ENCODE peak calls at places on chromosomes 3 and 15, in four cellular contexts. T is effector memory CD4-positive, alpha-beta T cell; K is hypothalamus; R is GM06990. D is an unnamed sample.

GRCh38 chr15:92821491-92822116 is 78.5 kb upstream of the CHD2 start:
- DNase-seq in R (no peak), T (no peak), K (no peak), D (no peak)

GRCh38 chr3:184727357-184728060 is 15.6 kb upstream of the MAGEF1 start:
- DNase-seq in R (no peak), T (no peak), K (peak), D (peak)

GRCh38 chr15:69679623-69680228 is 227.1 kb downstream of the RPLP1 start:
- DNase-seq in K (no peak), T (no peak), R (peak), D (no peak)

GRCh38 chr3:71310595-71311319 is 272.8 kb downstream of the FOXP1 start:
- DNase-seq in K (peak), R (no peak), T (no peak), D (no peak)

GRCh38 chr15:99536422-99537033 is 29.3 kb upstream of the MEF2A start:
- DNase-seq in R (no peak), T (no peak), K (peak), D (peak)

GRCh38 chr15:64747578-64747977 is 27.8 kb downstream of the RBPMS2 start:
- DNase-seq in R (no peak), K (no peak), T (no peak), D (no peak)

GRCh38 chr3:146093928-146094327 is 67.1 kb downstream of the PLOD2 start:
- DNase-seq in R (no peak), K (no peak), T (no peak), D (no peak)

GRCh38 chr15:28114721-28115622 is 15.9 kb upstream of the OCA2 start:
- DNase-seq in T (no peak), R (no peak), K (no peak), D (no peak)

GRCh38 chr3:16430717-16431630 is 82.5 kb downstream of the RFTN1 start:
- DNase-seq in R (no peak), K (no peak), T (no peak), D (no peak)

GRCh38 chr15:23565395-23566069 is at the start of gene MKRN3:
- DNase-seq in K (peak), T (peak), R (no peak), D (peak)

GRCh38 chr3:143769663-143770062 is 78.6 kb downstream of the SLC9A9 start:
- DNase-seq in R (no peak), K (no peak), T (no peak), D (peak)

GRCh38 chr3:159130108-159130507 is 328.3 kb downstream of the MFSD1 start:
- DNase-seq in K (no peak), T (no peak), R (no peak), D (no peak)

GRCh38 chr3:43378066-43378935 is 92.0 kb downstream of the SNRK start:
- DNase-seq in R (no peak), T (peak), K (no peak), D (no peak)

GRCh38 chr3:12489832-12490231 is 5.6 kb downstream of the TSEN2 start:
- DNase-seq in T (no peak), R (no peak), K (no peak), D (no peak)

GRCh38 chr15:55289573-55290360 is at the start of gene RAB27A:
- DNase-seq in K (peak), R (peak), T (peak), D (peak)

GRCh38 chr3:172513488-172513887 is 9.7 kb downstream of the TNFSF10 start:
- DNase-seq in T (no peak), R (no peak), K (no peak), D (no peak)

D was measured in COLO829.